ENCODE peak calls at places on chromosomes 13 and 19, in seven cellular contexts. B is stimulated activated CD4-positive, alpha-beta T cell treated with anti-CD3 and anti-CD28 coated beads, Interleukin-15, amount 100 ng/mL, for 48 hours; D is amygdala; A is DND-41; L is GDM1; U is T1000; W is adipocyte. H is an unnamed sample.
A peak's percentile ranks its signal among the peaks of the same experiment; 100 is the strongest.

GRCh38 chr13:93945621-93946020 is 533.9 kb downstream of the DCT start:
- DNase-seq in B (no peak), D (no peak), A (no peak), L (no peak), U (no peak), W (no peak), H (no peak)

GRCh38 chr19:42270346-42271044 is 1.4 kb downstream of the CIC start:
- DNase-seq in B (peak; percentile 65), D (no peak), A (peak; percentile 46), L (peak; percentile 40), U (peak; percentile 71), W (peak; percentile 64), H (peak; percentile 64)

GRCh38 chr19:18046066-18046718 is 38.2 kb downstream of the ARRDC2 start:
- DNase-seq in B (no peak), D (no peak), A (no peak), L (no peak), U (peak; percentile 79), W (peak; percentile 65), H (no peak)

GRCh38 chr19:6531956-6532243 is 1.1 kb downstream of the TNFSF9 start:
- DNase-seq in B (no peak), D (no peak), A (no peak), L (no peak), U (no peak), W (no peak), H (no peak)

GRCh38 chr13:110254751-110255553 is 52.0 kb downstream of the COL4A1 start:
- DNase-seq in B (no peak), D (no peak), A (no peak), L (no peak), U (no peak), W (no peak), H (no peak)

GRCh38 chr13:23902975-23903905 is 5.9 kb upstream of the C1QTNF9B start:
- DNase-seq in B (no peak), D (no peak), A (no peak), L (no peak), U (no peak), W (no peak), H (no peak)

GRCh38 chr13:73365681-73366080 is 306.9 kb downstream of the KLF5 start:
- DNase-seq in B (no peak), D (no peak), A (no peak), L (no peak), U (no peak), W (no peak), H (no peak)

GRCh38 chr19:45215391-45216191 is 29.6 kb downstream of the EXOC3L2 start:
- DNase-seq in B (no peak), D (no peak), A (no peak), L (no peak), U (no peak), W (no peak), H (no peak)

GRCh38 chr19:16891696-16892382 is 3.0 kb downstream of the F2RL3 start:
- DNase-seq in B (no peak), D (no peak), A (no peak), L (no peak), U (no peak), W (no peak), H (no peak)